ENCODE peak calls at places on chromosomes 3 and 15, in seven cellular contexts. H, J, I, U, D, S and K are unnamed samples.

GRCh38 chr15:99113547-99114271 is 8.8 kb downstream of the SYNM start:
- DNase-seq in S (no peak), U (no peak), H (no peak), D (no peak), J (no peak), I (peak), K (no peak)

GRCh38 chr3:28726840-28727239 is 378.2 kb upstream of the AZI2 start:
- DNase-seq in H (no peak), D (no peak), U (peak), I (no peak), J (peak), S (no peak), K (no peak)

GRCh38 chr3:194711913-194712312 is 26.2 kb downstream of the FAM43A start:
- DNase-seq in I (no peak), H (no peak), S (no peak), U (no peak), J (no peak), D (no peak), K (no peak)

GRCh38 chr15:99603828-99604227 is 38.0 kb downstream of the MEF2A start:
- DNase-seq in J (no peak), U (no peak), S (no peak), I (no peak), H (no peak), D (no peak), K (no peak)

GRCh38 chr3:127646501-127647046 is 17.6 kb downstream of the PODXL2 start:
- DNase-seq in H (no peak), I (no peak), J (no peak), D (peak), S (peak), U (no peak), K (no peak)

GRCh38 chr15:48565560-48566482 is 79.7 kb downstream of the FBN1 start:
- DNase-seq in H (no peak), D (no peak), I (no peak), U (no peak), S (no peak), J (no peak), K (no peak)

GRCh38 chr15:33211409-33211808 is 16.9 kb upstream of the FMN1 start:
- DNase-seq in H (no peak), I (peak), S (no peak), D (no peak), U (no peak), J (no peak), K (no peak)

GRCh38 chr3:24538891-24539290 is 44.2 kb upstream of the THRB start:
- DNase-seq in J (no peak), U (no peak), D (no peak), H (no peak), I (no peak), S (no peak), K (no peak)

GRCh38 chr15:41116872-41117242 is 777 bp upstream of the INO80 start:
- DNase-seq in S (no peak), D (no peak), J (no peak), H (no peak), U (no peak), I (no peak), K (no peak)

GRCh38 chr3:108099679-108100428 is 9.0 kb upstream of the CD47 start:
- DNase-seq in H (peak), I (no peak), J (no peak), D (no peak), S (no peak), U (no peak), K (no peak)
- TF ChIP-seq POLR2A in H (no peak), I (no peak), J (no peak), D (no peak), S (no peak), U (no peak), K (no peak)

DNA sequence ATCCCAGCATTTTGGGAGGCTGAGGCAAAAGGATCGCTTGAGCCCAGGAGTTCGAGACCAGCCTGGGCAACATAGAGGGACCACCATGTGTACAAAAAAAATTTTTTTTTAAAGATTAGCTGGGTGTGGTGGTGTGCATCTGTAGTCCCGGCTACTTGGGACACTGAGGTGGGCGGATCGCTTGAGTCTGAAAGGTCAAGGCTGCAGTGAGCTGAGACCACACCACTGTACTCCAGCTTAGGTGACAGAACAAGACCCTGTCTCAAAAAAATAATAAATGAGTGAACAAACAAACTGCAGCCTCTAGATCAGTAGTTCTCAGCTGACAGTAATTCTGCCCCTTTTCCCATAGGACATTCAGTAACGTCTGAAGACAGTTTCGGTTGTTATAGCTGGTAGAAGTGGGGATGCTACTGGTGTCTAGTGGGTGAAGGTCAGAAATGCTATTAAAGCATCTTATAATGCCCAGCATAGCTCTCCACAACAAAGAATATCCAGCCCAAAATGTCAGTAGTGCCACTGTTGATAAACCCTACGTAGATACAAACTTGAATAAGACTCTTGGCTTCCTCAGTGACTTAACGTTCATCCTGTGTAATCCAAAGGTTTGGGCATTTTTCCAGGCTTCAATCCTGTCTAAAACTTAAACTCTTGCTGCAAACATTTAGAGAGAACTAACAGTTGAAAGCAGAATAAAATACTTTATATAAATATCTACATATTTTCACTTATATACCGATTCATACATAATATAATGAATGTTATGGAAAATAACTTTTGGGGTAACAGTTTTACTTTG is 10.6 kb downstream of the SMC4 start:
- DNase-seq in S (no peak), H (no peak), D (no peak), U (no peak), I (no peak), J (no peak), K (no peak)
- TF ChIP-seq POLR2A in S (no peak), H (no peak), D (no peak), U (peak), I (no peak), J (no peak), K (no peak)

DNA sequence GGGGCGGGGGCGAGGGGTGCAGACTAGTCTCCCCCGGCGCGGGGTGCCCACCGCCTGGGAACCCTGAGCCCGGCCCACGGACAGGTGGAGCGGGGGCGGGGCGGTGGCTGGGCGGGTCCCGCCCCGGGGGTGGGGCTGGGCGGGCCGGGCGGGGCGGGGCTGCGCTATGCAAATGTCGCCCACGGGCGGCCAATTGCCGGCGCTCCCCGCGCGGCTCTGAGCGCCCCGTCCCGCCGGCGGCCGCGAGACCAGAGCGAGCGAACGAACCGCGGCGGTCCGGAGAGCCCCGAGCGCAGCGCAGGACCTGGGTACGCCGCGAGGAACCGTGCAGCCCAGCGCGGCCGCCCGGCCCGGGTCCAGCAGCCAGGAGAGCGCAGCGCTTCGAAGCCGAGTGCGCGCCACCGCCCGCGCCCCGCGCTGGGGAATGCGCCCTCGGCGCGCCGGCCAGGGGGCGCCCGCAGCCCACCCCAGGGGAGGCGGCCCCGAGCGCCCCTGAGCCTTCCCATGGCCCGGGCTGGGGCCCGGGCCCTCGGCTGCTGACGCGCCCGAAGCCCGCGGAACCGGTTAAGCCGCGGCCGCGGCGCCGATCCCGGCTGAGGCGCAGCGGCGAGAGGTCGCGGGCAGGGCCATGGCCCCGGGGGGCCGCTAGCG is at the start of gene SEMA3F:
- DNase-seq in S (peak), D (peak), J (peak), U (peak), I (peak), H (peak), K (peak)
- TF ChIP-seq POLR2A in S (no peak), D (peak), J (peak), U (no peak), I (no peak), H (peak), K (peak)

GRCh38 chr3:50303038-50303815 is at the start of gene HYAL1:
- DNase-seq in H (no peak), U (no peak), D (peak), I (peak), J (no peak), S (peak), K (no peak)
- TF ChIP-seq POLR2A in H (no peak), U (no peak), D (no peak), I (no peak), J (no peak), S (no peak), K (no peak)

GRCh38 chr3:185862920-185863319 is 38.1 kb upstream of the IGF2BP2 start:
- DNase-seq in S (no peak), I (no peak), J (no peak), H (no peak), U (no peak), D (no peak), K (no peak)
- TF ChIP-seq POLR2A in S (no peak), I (no peak), J (no peak), H (no peak), U (no peak), D (no peak), K (no peak)